ENCODE peak calls at places on chromosome X, in five cellular contexts. F is sigmoid colon, O is A549, R is breast epithelium, X is tibial nerve. G is an unnamed sample.

GRCh38 chrX:46758163-46758955 is 559 bp downstream of the SLC9A7 start:
- DNase-seq in O (peak), F (no peak), R (no peak), X (no peak), G (no peak)

GRCh38 chrX:86806786-86807185 is 658.5 kb downstream of the DACH2 start:
- DNase-seq in X (no peak), F (no peak), O (peak), R (no peak), G (no peak)

GRCh38 chrX:51461053-51462050 is 35.0 kb downstream of the NUDT11 start:
- DNase-seq in X (no peak), O (peak), F (no peak), R (no peak), G (no peak)

GRCh38 chrX:65871671-65872311 is 168.1 kb downstream of the VSIG4 start:
- DNase-seq in F (no peak), O (peak), R (no peak), X (no peak), G (no peak)

GRCh38 chrX:39966186-39966585 is 131.6 kb downstream of the BCOR start:
- DNase-seq in O (no peak), X (no peak), R (no peak), F (no peak), G (no peak)

GRCh38 chrX:123087326-123087725 is 96.8 kb upstream of the GRIA3 start:
- DNase-seq in O (peak), R (no peak), F (no peak), X (no peak), G (no peak)

GRCh38 chrX:17692709-17693346 is 44.5 kb upstream of the SCML1 start:
- DNase-seq in R (no peak), F (no peak), O (no peak), X (no peak), G (no peak)

GRCh38 chrX:72712094-72712755 is 1.9 kb downstream of the PHKA1 start:
- DNase-seq in F (no peak), O (no peak), R (no peak), X (no peak), G (no peak)

GRCh38 chrX:111181883-111182400 is 86.0 kb downstream of the PAK3 start:
- DNase-seq in R (no peak), X (no peak), O (no peak), F (no peak), G (no peak)

GRCh38 chrX:54470054-54470760 is 25.8 kb downstream of the FGD1 start:
- DNase-seq in X (no peak), R (no peak), F (no peak), O (no peak), G (no peak)

GRCh38 chrX:112901821-112902732 is 61.4 kb upstream of the AMOT start:
- DNase-seq in X (no peak), F (no peak), R (no peak), O (no peak), G (no peak)

GRCh38 chrX:136694491-136695087 is 46.6 kb downstream of the CD40LG start:
- DNase-seq in X (no peak), R (no peak), O (peak), F (no peak), G (no peak)

GRCh38 chrX:53438174-53438831 is 4.1 kb upstream of the HSD17B10 start:
- DNase-seq in X (no peak), R (no peak), O (no peak), F (no peak), G (no peak)

GRCh38 chrX:110168585-110168984 is 149.3 kb downstream of the AMMECR1 start:
- DNase-seq in R (no peak), F (no peak), O (no peak), X (no peak), G (no peak)

GRCh38 chrX:138945219-138945618 is 233.7 kb upstream of the FGF13 start:
- DNase-seq in R (no peak), O (no peak), F (no peak), X (no peak), G (no peak)

DNA sequence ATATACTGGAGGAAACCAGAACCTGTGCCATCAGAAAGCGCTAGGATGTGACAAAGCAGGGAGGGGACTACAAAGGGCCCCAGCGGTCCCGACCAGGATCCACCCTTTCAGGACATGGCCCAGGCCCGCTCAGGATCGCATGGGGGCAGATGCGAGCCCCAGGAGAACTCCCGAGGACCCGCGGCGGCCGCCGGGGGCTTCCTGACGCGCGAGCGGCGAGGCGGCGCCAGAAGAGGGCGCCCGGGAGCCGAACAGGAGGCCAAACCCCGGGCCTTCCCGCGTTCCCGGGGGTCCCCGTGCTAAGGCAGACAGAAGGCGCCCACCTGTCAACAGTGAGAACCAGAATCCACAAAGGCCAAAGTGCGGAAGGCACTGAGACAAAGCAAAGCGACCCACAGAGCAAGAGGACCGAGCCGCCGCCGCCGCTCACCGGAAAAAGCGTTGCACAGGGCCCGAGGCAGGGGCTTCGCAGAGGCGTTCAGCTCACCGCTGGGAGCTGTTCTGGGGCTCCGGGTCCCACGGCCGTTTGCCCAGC is 7.3 kb upstream of the OPN1LW start:
- DNase-seq in R (peak), F (peak), X (peak), O (peak), G (no peak)
- H3K4me3 ChIP-seq in R (peak), F (no peak), X (peak), O (peak), G (peak)

GRCh38 chrX:10513974-10514373 is 106.4 kb downstream of the MID1 start:
- DNase-seq in F (no peak), X (no peak), O (peak), R (no peak), G (no peak)
- TF ChIP-seq CTCF in F (no peak), X (no peak), O (no peak), R (no peak), G (no peak)

GRCh38 chrX:74535211-74535621 is 79.2 kb downstream of the RLIM start:
- DNase-seq in F (no peak), R (no peak), X (no peak), O (peak), G (no peak)

GRCh38 chrX:74536142-74537010 is 78.0 kb downstream of the RLIM start:
- DNase-seq in R (peak), O (no peak), F (peak), X (peak), G (peak)

GRCh38 chrX:74537011-74537390 is 77.4 kb downstream of the RLIM start:
- DNase-seq in R (no peak), X (no peak), O (no peak), F (no peak), G (no peak)

GRCh38 chrX:74535633-74536141 is 78.7 kb downstream of the RLIM start:
- DNase-seq in O (no peak), F (peak), R (peak), X (peak), G (peak)

GRCh38 chrX:74534569-74535038 is 79.8 kb downstream of the RLIM start:
- DNase-seq in R (no peak), X (no peak), F (no peak), O (no peak), G (no peak)
- H3K27ac ChIP-seq in R (peak), X (peak), F (peak), O (no peak), G (no peak)

DNA sequence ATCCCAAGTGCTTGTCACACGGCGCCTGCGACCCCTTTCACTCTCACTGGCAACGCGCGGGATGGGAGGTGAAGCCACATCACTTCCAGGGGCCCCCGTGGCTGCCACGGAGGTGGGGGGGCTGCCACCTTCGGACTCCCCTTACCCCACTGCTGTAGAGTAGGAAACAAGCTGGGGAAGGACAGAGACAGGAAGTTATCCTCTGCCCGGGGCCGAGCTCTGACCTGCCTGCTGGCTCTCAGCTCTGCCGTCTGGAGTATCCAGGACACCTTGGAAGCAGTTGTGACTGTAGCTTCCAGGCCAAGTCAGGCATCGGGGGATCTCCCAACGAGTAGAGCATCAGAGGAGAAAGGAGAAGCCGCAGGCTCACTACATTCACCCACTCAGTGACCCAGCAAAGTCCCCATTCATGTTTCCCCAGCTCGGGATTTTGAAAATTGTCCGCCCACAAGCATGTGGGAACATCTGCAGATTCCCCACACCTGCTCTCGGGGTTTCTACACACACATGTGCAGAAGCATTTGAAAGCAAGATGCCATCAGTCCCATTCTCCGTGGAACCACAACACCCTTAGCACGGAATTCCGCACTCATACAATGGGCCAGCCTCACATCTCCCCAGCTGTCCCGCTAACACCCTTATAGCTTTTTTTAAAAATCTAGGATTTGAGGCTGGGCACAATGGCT is 10.8 kb downstream of the PDZD4 start:
- DNase-seq in F (no peak), X (no peak), R (no peak), O (no peak), G (no peak)
- H3K4me3 ChIP-seq in F (peak), X (peak), R (peak), O (peak), G (peak)

GRCh38 chrX:71252221-71252620 is 1.7 kb downstream of the ZMYM3 start:
- DNase-seq in F (no peak), R (no peak), X (no peak), O (no peak), G (no peak)

GRCh38 chrX:71256051-71256450 is 2.1 kb upstream of the ZMYM3 start:
- DNase-seq in R (no peak), X (no peak), F (no peak), O (no peak), G (no peak)

GRCh38 chrX:71254092-71254941 is at the start of gene ZMYM3:
- DNase-seq in F (peak), R (peak), O (peak), X (peak), G (peak)

GRCh38 chrX:71251456-71251973 is 2.4 kb downstream of the ZMYM3 start:
- DNase-seq in F (no peak), R (no peak), X (no peak), O (no peak), G (no peak)

GRCh38 chrX:71253253-71254091 is 468 bp downstream of the ZMYM3 start:
- DNase-seq in R (no peak), X (no peak), F (no peak), O (peak), G (no peak)
- TF ChIP-seq CTCF in R (no peak), X (peak), F (no peak), O (peak), G (peak)